ENCODE peak calls at places on chromosomes 1 and 21, in five cellular contexts. A is fibroblast of pulmonary artery, D is B cell, U is left lung, N is MM.1S. M is an unnamed sample.

GRCh38 chr21:21682172-21682571 is 684.0 kb downstream of the NCAM2 start:
- DNase-seq in A (peak; percentile 33), D (no peak), U (no peak), N (no peak), M (peak; percentile 61)

GRCh38 chr1:94144836-94145235 is 23.9 kb upstream of the ABCA4 start:
- DNase-seq in A (no peak), D (no peak), U (no peak), N (no peak), M (no peak)

GRCh38 chr1:176515310-176515709 is 52.3 kb downstream of the PAPPA2 start:
- DNase-seq in A (peak; percentile 7), D (no peak), U (no peak), N (no peak), M (peak; percentile 20)

GRCh38 chr1:66933887-66934700 is 9.3 kb downstream of the MIER1 start:
- DNase-seq in A (no peak), D (no peak), U (no peak), N (peak; percentile 46), M (no peak)

GRCh38 chr1:108149796-108150467 is 50.2 kb downstream of the SLC25A24 start:
- DNase-seq in A (peak; percentile 46), D (no peak), U (no peak), N (no peak), M (peak; percentile 25)

GRCh38 chr1:116504308-116505156 is 66.3 kb downstream of the CD58 start:
- DNase-seq in A (peak; percentile 81), D (peak; percentile 77), U (peak; percentile 89), N (peak; percentile 55), M (peak; percentile 52)

GRCh38 chr1:17136936-17137335 is 17.7 kb upstream of the PADI2 start:
- DNase-seq in A (no peak), D (no peak), U (no peak), N (no peak), M (no peak)

GRCh38 chr1:26159113-26160039 is 497 bp downstream of the FAM110D start:
- DNase-seq in A (no peak), D (no peak), U (no peak), N (no peak), M (no peak)

GRCh38 chr1:164604541-164604940 is 45.6 kb downstream of the PBX1 start:
- DNase-seq in A (peak; percentile 42), D (no peak), U (no peak), N (no peak), M (peak; percentile 51)

GRCh38 chr1:99503276-99503747 is 142.6 kb upstream of the PALMD start:
- DNase-seq in A (peak; percentile 89), D (no peak), U (no peak), N (no peak), M (no peak)

GRCh38 chr1:117562581-117563491 is 43.0 kb upstream of the TENT5C start:
- DNase-seq in A (no peak), D (no peak), U (no peak), N (no peak), M (no peak)

GRCh38 chr1:98028800-98029199 is 108.0 kb upstream of the DPYD start:
- DNase-seq in A (peak; percentile 25), D (no peak), U (no peak), N (no peak), M (no peak)

GRCh38 chr1:218421531-218421930 is 76.4 kb downstream of the TGFB2 start:
- DNase-seq in A (no peak), D (no peak), U (no peak), N (no peak), M (no peak)
- TF ChIP-seq CTCF in A (no peak), D (no peak), U (no peak), N (no peak), M (no peak)

DNA sequence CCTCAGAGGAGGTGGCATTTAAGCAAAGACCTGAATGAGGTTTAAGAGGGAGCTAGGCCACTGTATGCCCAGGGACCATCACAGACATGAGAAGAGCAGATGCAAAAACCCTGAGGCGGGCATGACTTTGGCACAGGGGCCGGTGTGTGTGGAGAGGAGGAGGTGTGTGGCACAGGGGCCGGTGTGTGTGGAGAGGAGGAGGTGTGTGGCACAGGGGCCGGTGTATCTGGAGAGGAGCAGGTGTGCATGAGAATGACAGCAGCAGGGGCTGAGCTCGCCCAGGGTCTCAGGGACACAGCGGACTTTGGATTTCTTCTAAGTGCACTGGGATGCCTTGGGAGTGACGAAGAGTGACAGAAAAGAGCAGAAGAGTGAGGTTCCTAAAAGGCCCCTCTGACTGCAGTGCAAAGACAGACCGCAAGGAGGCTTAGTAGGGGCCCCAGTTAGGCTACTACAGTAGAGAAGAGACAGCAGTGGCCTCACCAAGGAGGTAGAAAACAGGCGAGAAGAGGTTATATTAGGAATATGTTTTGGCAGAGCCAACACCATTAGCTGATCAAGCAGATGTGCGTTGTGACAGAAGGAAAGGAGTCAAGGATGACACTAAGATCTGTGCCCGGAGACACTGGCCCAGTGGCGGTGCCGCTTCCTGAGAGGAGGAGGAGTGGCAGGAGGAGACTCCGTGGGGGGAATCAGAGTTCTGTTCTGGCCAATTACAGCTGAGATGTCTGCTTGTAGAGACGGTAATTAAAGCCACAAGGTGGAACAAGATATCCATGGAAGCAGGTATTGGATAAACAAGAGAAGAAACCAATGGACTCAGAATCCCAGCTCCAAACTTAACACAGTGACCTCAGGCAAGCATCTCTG is 18.4 kb downstream of the ZBTB17 start:
- DNase-seq in A (no peak), D (no peak), U (no peak), N (no peak), M (no peak)
- TF ChIP-seq CTCF in A (peak; percentile 51), D (no peak), U (no peak), N (peak; percentile 15), M (peak; percentile 71)

GRCh38 chr1:234069760-234070159 is 165.3 kb downstream of the SLC35F3 start:
- DNase-seq in A (no peak), D (no peak), U (no peak), N (no peak), M (no peak)
- TF ChIP-seq CTCF in A (no peak), D (no peak), U (no peak), N (peak; percentile 24), M (no peak)

GRCh38 chr1:69016468-69016867 is 519.6 kb upstream of the DEPDC1 start:
- DNase-seq in A (no peak), D (no peak), U (no peak), N (no peak), M (no peak)
- TF ChIP-seq CTCF in A (no peak), D (no peak), U (no peak), N (peak; percentile 20), M (no peak)